ENCODE peak calls at places on chromosomes 7 and 10, in ten cellular contexts. L is stimulated activated CD8-positive, alpha-beta memory T cell treated with anti-CD3 and anti-CD28 coated beads, Interleukin-4, amount 100 ng/mL, for 24 hours; O is esophagus muscularis mucosa; V is foreskin melanocyte; A is GDM1; T is GM13977; F is NCI-H1092 treated with DMSO at 0.1 percent for 48 hours; R is hepatocyte; I is psoas muscle; X is GM04504. D is an unnamed sample.

GRCh38 chr10:625751-626711 is 63.4 kb downstream of the DIP2C start:
- DNase-seq in L (no peak), O (no peak), V (no peak), A (no peak), T (no peak), F (no peak), R (no peak), I (no peak), X (no peak), D (no peak)

GRCh38 chr7:47389923-47390630 is 191.8 kb downstream of the TNS3 start:
- DNase-seq in L (no peak), O (no peak), V (no peak), A (no peak), T (no peak), F (no peak), R (no peak), I (no peak), X (no peak), D (no peak)

GRCh38 chr7:107686816-107687387 is 26.3 kb downstream of the SLC26A4 start:
- DNase-seq in L (no peak), O (peak), V (no peak), A (no peak), T (no peak), F (no peak), R (no peak), I (no peak), X (no peak), D (no peak)

GRCh38 chr10:126421745-126422144 is 33.5 kb upstream of the ADAM12 start:
- DNase-seq in L (no peak), O (no peak), V (peak), A (no peak), T (no peak), F (no peak), R (peak), I (no peak), X (peak), D (no peak)

GRCh38 chr7:80499350-80499955 is 12.4 kb downstream of the GNAT3 start:
- DNase-seq in L (no peak), O (no peak), V (no peak), A (no peak), T (no peak), F (no peak), R (peak), I (peak), X (peak), D (no peak)

GRCh38 chr7:116097365-116098009 is 66.9 kb upstream of the TFEC start:
- DNase-seq in L (no peak), O (no peak), V (no peak), A (no peak), T (no peak), F (no peak), R (no peak), I (no peak), X (peak), D (no peak)

GRCh38 chr7:80244206-80244956 is 109.8 kb downstream of the GNAI1 start:
- DNase-seq in L (no peak), O (no peak), V (no peak), A (peak), T (no peak), F (no peak), R (no peak), I (no peak), X (no peak), D (no peak)

GRCh38 chr7:10874666-10875065 is 99.0 kb upstream of the PHF14 start:
- DNase-seq in L (no peak), O (no peak), V (no peak), A (no peak), T (no peak), F (no peak), R (no peak), I (no peak), X (no peak), D (no peak)

GRCh38 chr7:116258734-116259133 is 48.4 kb downstream of the TES start:
- DNase-seq in L (no peak), O (no peak), V (peak), A (no peak), T (peak), F (peak), R (peak), I (no peak), X (peak), D (no peak)

GRCh38 chr10:112126172-112126571 is 57.4 kb downstream of the GPAM start:
- DNase-seq in L (no peak), O (no peak), V (no peak), A (no peak), T (no peak), F (no peak), R (no peak), I (no peak), X (no peak), D (no peak)

GRCh38 chr10:1206601-1207000 is 150.4 kb downstream of the WDR37 start:
- DNase-seq in L (no peak), O (no peak), V (no peak), A (no peak), T (no peak), F (no peak), R (no peak), I (no peak), X (no peak), D (no peak)

GRCh38 chr7:74454948-74455804 is 1.5 kb downstream of the GTF2IRD1 start:
- DNase-seq in L (no peak), O (no peak), V (no peak), A (no peak), T (no peak), F (no peak), R (peak), I (peak), X (no peak), D (no peak)

GRCh38 chr10:89327803-89328441 is at the start of gene IFIT3:
- DNase-seq in L (no peak), O (no peak), V (peak), A (peak), T (no peak), F (no peak), R (peak), I (peak), X (peak), D (no peak)

GRCh38 chr10:91652364-91652763 is 19.5 kb upstream of the PPP1R3C start:
- DNase-seq in L (no peak), O (no peak), V (peak), A (no peak), T (no peak), F (no peak), R (peak), I (no peak), X (peak), D (no peak)

GRCh38 chr7:47763063-47763974 is 181.4 kb upstream of the TNS3 start:
- DNase-seq in L (no peak), O (no peak), V (no peak), A (no peak), T (no peak), F (peak), R (peak), I (no peak), X (peak), D (no peak)

GRCh38 chr7:42876182-42877068 is 35.4 kb downstream of the C7orf25 start:
- DNase-seq in L (peak), O (no peak), V (peak), A (no peak), T (peak), F (peak), R (peak), I (no peak), X (no peak), D (peak)

GRCh38 chr7:69747144-69747543 is 148.9 kb downstream of the AUTS2 start:
- DNase-seq in L (no peak), O (no peak), V (no peak), A (no peak), T (no peak), F (no peak), R (no peak), I (no peak), X (no peak), D (no peak)

GRCh38 chr7:107643407-107643806 is 17.2 kb upstream of the SLC26A4 start:
- DNase-seq in L (no peak), O (no peak), V (no peak), A (no peak), T (no peak), F (no peak), R (no peak), I (no peak), X (no peak), D (no peak)

GRCh38 chr7:40544932-40545331 is 410.1 kb downstream of the SUGCT start:
- DNase-seq in L (no peak), O (no peak), V (no peak), A (no peak), T (no peak), F (no peak), R (no peak), I (no peak), X (no peak), D (no peak)

GRCh38 chr10:56624082-56624481 is 263.0 kb upstream of the ZWINT start:
- DNase-seq in L (no peak), O (no peak), V (no peak), A (no peak), T (no peak), F (no peak), R (no peak), I (no peak), X (no peak), D (no peak)

GRCh38 chr7:147136369-147136768 is 1019.8 kb downstream of the CNTNAP2 start:
- DNase-seq in L (no peak), O (no peak), V (no peak), A (no peak), T (no peak), F (no peak), R (no peak), I (no peak), X (no peak), D (no peak)

GRCh38 chr10:71608863-71609768 is 110.5 kb downstream of the C10orf105 start:
- DNase-seq in L (peak), O (no peak), V (no peak), A (peak), T (peak), F (peak), R (peak), I (peak), X (no peak), D (peak)

GRCh38 chr7:129169171-129169643 is 19.2 kb upstream of the SMO start:
- DNase-seq in L (peak), O (no peak), V (no peak), A (no peak), T (peak), F (peak), R (peak), I (peak), X (no peak), D (no peak)

GRCh38 chr7:150986099-150986512 is 4.7 kb upstream of the NOS3 start:
- DNase-seq in L (no peak), O (no peak), V (peak), A (no peak), T (peak), F (peak), R (peak), I (peak), X (peak), D (peak)

GRCh38 chr10:127429601-127430312 is 119.4 kb upstream of the NPS start:
- DNase-seq in L (no peak), O (no peak), V (no peak), A (no peak), T (no peak), F (no peak), R (no peak), I (no peak), X (no peak), D (no peak)

GRCh38 chr10:124696446-124697392 is 47.5 kb downstream of the FAM53B start:
- DNase-seq in L (no peak), O (no peak), V (peak), A (no peak), T (peak), F (no peak), R (no peak), I (peak), X (no peak), D (no peak)

GRCh38 chr10:112956631-112957350 is 6.7 kb downstream of the TCF7L2 start:
- DNase-seq in L (no peak), O (no peak), V (no peak), A (no peak), T (no peak), F (no peak), R (peak), I (no peak), X (no peak), D (no peak)

GRCh38 chr10:62136931-62137330 is 131.7 kb downstream of the RTKN2 start:
- DNase-seq in L (no peak), O (no peak), V (no peak), A (no peak), T (no peak), F (no peak), R (no peak), I (no peak), X (no peak), D (no peak)

GRCh38 chr10:129799942-129800341 is 164.1 kb downstream of the EBF3 start:
- DNase-seq in L (no peak), O (no peak), V (no peak), A (no peak), T (no peak), F (no peak), R (no peak), I (no peak), X (no peak), D (no peak)

GRCh38 chr7:7772385-7772784 is 54.0 kb upstream of the RPA3 start:
- DNase-seq in L (no peak), O (no peak), V (no peak), A (no peak), T (no peak), F (peak), R (no peak), I (no peak), X (no peak), D (no peak)

GRCh38 chr10:31152421-31153133 is 120.9 kb upstream of the ZNF438 start:
- DNase-seq in L (no peak), O (peak), V (no peak), A (no peak), T (no peak), F (no peak), R (no peak), I (no peak), X (no peak), D (no peak)